ENCODE peak calls at places on chromosomes 13 and 19, in ten cellular contexts. E is suprapubic skin, N is HL-60, Z is HepG2, A is transverse colon, I is Panc1, X is GM23338, R is breast epithelium, Y is stomach, P is HCT116. D is an unnamed sample.
A peak's percentile ranks its signal among the peaks of the same experiment; 100 is the strongest.

GRCh38 chr19:7789447-7789846 is 26.4 kb downstream of the CLEC4M start:
- DNase-seq in E (no peak), N (no peak), Z (no peak), A (peak; percentile 33), I (no peak), X (peak; percentile 79), R (no peak), Y (no peak), P (no peak), D (no peak)

GRCh38 chr19:55066107-55066709 is 3.3 kb upstream of the RDH13 start:
- DNase-seq in E (no peak), N (no peak), Z (no peak), A (no peak), I (no peak), X (peak; percentile 60), R (no peak), Y (no peak), P (no peak), D (no peak)

GRCh38 chr19:4922530-4923378 is 13.5 kb downstream of the UHRF1 start:
- DNase-seq in E (no peak), N (peak; percentile 85), Z (no peak), A (no peak), I (no peak), X (no peak), R (no peak), Y (no peak), P (no peak), D (no peak)

GRCh38 chr13:27128825-27129627 is 42.6 kb downstream of the USP12 start:
- DNase-seq in E (no peak), N (no peak), Z (no peak), A (no peak), I (no peak), X (no peak), R (no peak), Y (no peak), P (no peak), D (no peak)

GRCh38 chr13:49664606-49665005 is 26.7 kb downstream of the EBPL start:
- DNase-seq in E (no peak), N (no peak), Z (no peak), A (no peak), I (no peak), X (no peak), R (no peak), Y (no peak), P (no peak), D (no peak)

GRCh38 chr13:106851251-106851650 is 283.3 kb upstream of the ARGLU1 start:
- DNase-seq in E (no peak), N (no peak), Z (no peak), A (no peak), I (no peak), X (no peak), R (no peak), Y (no peak), P (no peak), D (no peak)

GRCh38 chr19:48481191-48481500 is 12.0 kb downstream of the CYTH2 start:
- DNase-seq in E (no peak), N (no peak), Z (no peak), A (no peak), I (no peak), X (no peak), R (no peak), Y (no peak), P (no peak), D (no peak)

GRCh38 chr19:29774126-29774525 is 37.7 kb upstream of the CCNE1 start:
- DNase-seq in E (no peak), N (no peak), Z (no peak), A (no peak), I (no peak), X (no peak), R (no peak), Y (no peak), P (no peak), D (no peak)

DNA sequence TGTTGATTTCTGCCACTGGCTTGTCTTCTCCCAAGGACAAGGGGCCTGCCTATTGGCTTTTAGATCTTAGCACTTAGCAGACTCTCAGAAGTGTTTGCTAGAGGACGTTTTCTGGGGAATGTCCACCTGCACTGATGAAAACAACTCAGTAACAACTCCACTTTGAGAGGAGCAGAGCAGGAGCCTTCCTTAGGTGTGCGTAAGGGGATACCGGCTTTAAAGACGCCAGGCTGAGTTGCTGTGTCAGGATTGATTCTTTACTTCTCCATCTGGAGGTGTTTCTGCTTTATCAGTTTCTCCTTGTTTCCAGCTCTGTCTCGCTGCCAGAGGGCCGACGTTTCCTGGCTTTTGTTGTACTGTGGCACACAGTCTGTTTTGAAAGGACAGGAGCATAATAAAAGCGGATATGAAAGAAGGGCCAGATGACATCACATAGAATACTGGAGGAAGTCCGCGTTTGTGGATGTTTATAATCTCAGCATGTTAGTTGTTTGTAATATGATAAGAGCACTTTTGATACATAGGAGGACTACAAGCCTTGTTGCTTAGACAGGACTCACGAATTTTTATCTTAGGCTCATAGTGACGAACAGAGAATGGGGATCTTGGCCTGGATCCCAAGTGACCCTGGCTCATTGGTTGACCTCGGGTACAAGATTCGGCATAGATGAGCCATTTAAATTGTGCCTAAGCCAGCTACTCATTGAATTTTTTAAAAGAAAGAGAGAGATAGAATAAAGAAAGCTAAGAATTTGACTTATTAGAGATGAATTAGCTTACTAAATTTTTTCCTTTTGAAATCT is 34.6 kb downstream of the COL4A2 start:
- DNase-seq in E (no peak), N (no peak), Z (no peak), A (no peak), I (no peak), X (no peak), R (no peak), Y (no peak), P (no peak), D (no peak)
- TF ChIP-seq POLR2AphosphoS5 in E (no peak), N (no peak), Z (no peak), A (peak; percentile 34), I (no peak), X (no peak), R (no peak), Y (peak; percentile 48), P (no peak), D (no peak)

DNA sequence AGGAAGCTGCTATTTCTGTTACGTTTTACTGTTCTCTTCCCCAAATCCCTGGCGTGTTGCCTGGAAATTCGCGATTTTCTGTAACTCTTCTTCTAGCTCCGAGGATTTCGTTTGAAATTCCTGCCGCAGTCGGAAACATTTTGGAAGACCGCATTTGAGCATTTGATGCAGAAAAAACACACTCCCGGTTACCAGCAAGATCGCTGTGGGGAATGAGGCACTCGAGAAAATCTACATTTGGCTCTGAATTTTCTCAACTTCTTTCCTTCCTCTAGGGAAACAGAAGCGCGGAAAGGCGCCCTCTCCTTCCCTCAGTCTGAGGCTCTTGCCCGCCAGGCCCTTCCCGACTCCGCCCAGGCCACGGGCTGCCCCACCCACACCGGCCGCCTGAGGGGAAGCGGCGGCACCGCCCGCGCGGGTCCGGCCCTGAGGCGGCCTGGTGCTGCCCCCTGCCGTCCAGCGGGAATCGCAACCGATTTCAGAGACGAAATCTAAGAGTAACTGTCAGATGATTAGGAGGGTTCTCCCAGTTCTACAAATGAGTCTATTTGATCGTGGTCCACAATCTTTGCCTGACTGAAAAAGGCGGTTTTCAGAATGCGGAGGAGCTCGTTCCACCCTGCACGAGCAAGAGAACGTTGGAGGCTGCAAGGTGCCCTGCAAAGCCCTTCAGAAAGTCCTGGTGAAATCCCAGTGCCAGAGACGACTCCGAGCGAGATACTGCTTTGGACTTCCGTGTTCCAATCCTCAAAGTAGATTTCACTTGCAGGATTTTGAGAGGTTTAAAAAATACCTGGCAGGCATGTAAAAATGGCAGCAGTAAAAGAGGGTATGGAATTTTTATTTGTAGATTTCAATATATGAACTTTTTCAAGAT is 18.4 kb upstream of the TUBGCP3 start:
- DNase-seq in E (peak; percentile 94), N (peak; percentile 96), Z (peak; percentile 65), A (peak; percentile 95), I (peak; percentile 28), X (peak; percentile 95), R (peak; percentile 83), Y (peak; percentile 95), P (peak; percentile 65), D (peak; percentile 90)
- TF ChIP-seq POLR2AphosphoS5 in E (no peak), N (no peak), Z (no peak), A (peak; percentile 29), I (no peak), X (peak; percentile 66), R (peak; percentile 31), Y (peak; percentile 35), P (peak; percentile 56), D (no peak)

DNA sequence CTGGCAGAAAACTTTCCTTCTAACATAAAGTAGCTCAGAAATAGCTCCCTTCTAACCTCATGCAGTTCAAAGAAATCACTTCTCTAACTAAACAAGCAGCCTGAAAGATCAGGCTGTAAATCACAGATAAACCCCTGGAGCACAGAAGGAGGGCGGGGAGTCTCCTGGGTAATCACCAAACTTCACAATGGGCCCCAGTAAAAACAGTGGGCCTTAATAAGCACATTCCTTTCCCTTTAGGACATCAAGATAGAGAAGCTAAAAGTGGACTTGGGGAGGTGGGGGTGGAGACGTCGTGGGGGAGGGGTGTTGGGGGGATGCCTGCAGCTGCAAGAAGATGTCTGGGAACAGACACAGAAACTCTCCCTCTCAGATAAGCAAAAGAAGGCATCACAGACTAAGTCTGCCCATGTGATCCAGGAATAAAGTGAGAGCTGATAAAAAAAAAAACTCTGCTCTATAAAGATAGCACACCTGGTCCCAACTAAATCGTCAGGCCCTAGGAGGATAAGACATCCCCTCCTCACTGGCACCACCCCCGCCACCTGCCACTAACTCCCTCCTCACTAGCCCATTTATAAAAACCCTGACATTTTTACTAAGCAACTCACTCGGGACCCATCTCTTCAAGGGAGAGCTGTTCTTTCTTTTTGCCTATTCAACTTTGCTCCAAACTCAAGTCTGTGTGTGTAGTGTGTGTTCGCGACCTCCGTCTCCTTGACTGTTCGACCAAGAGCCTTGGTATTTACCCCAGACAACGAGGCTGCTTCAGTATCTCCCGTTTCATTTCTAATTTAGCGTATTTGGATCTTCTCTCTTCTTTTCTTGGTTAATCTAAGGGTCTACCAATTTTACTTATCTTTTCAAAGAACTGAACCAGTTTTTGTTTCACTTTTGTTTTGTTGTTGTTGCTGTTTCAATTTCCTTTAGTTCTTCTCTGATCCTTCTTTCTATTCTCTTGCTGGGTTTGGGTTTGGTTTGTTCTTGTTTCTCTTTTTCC is 31.7 kb downstream of the DNAJC15 start:
- DNase-seq in E (no peak), N (no peak), Z (peak; percentile 75), A (no peak), I (no peak), X (peak; percentile 87), R (no peak), Y (no peak), P (no peak), D (no peak)
- TF ChIP-seq POLR2AphosphoS5 in E (no peak), N (no peak), Z (no peak), A (no peak), I (peak; percentile 23), X (peak; percentile 24), R (no peak), Y (no peak), P (no peak), D (no peak)

GRCh38 chr19:57816652-57817051 is 1.9 kb upstream of the ZNF552 start:
- DNase-seq in E (no peak), N (no peak), Z (no peak), A (no peak), I (no peak), X (peak; percentile 27), R (no peak), Y (no peak), P (no peak), D (no peak)

GRCh38 chr19:57814505-57815246 is at the start of gene ZNF552:
- DNase-seq in E (peak; percentile 83), N (peak; percentile 88), Z (peak; percentile 96), A (peak; percentile 90), I (peak; percentile 79), X (peak; percentile 99), R (peak; percentile 79), Y (peak; percentile 92), P (peak; percentile 91), D (peak; percentile 67)

GRCh38 chr19:57815247-57816075 is 748 bp upstream of the ZNF552 start:
- DNase-seq in E (no peak), N (no peak), Z (no peak), A (no peak), I (no peak), X (no peak), R (no peak), Y (peak; percentile 56), P (no peak), D (no peak)

GRCh38 chr19:57812201-57812600 is 2.5 kb downstream of the ZNF552 start:
- DNase-seq in E (no peak), N (no peak), Z (no peak), A (no peak), I (no peak), X (no peak), R (no peak), Y (no peak), P (no peak), D (no peak)

GRCh38 chr19:57813919-57814504 is 701 bp downstream of the ZNF552 start:
- DNase-seq in E (no peak), N (no peak), Z (peak; percentile 12), A (peak; percentile 50), I (no peak), X (peak; percentile 34), R (peak; percentile 64), Y (no peak), P (no peak), D (no peak)
- TF ChIP-seq POLR2AphosphoS5 in E (no peak), N (no peak), Z (no peak), A (no peak), I (no peak), X (no peak), R (no peak), Y (no peak), P (no peak), D (no peak)

D was measured in GM12892.